ENCODE peak calls at places on chromosomes 2 and 18, in seven cellular contexts. O is astrocyte of the spinal cord, S is gastrocnemius medialis, X is transverse colon, F is AG10803, N is GM23338, Y is GM06990. D is an unnamed sample.

GRCh38 chr2:174781996-174782395 is 17.7 kb upstream of the CHRNA1 start:
- DNase-seq in N (no peak), F (no peak), X (no peak), O (no peak), S (no peak), Y (no peak), D (no peak)

GRCh38 chr2:204313256-204313655 is 232.0 kb upstream of the PARD3B start:
- DNase-seq in F (no peak), X (no peak), Y (no peak), N (peak), O (no peak), S (no peak), D (no peak)

GRCh38 chr2:170886391-170886790 is 42.7 kb upstream of the GORASP2 start:
- DNase-seq in X (no peak), Y (no peak), F (peak), O (peak), S (no peak), N (no peak), D (peak)

GRCh38 chr2:15034860-15035259 is 402.3 kb downstream of the LRATD1 start:
- DNase-seq in X (no peak), F (no peak), O (no peak), S (no peak), Y (no peak), N (no peak), D (no peak)

GRCh38 chr18:73879771-73880170 is 267.9 kb downstream of the FBXO15 start:
- DNase-seq in Y (no peak), N (no peak), X (no peak), S (no peak), O (peak), F (peak), D (peak)

GRCh38 chr2:45282646-45283045 is 273.4 kb upstream of the SIX2 start:
- DNase-seq in X (no peak), Y (no peak), F (no peak), S (no peak), O (no peak), N (no peak), D (no peak)

GRCh38 chr2:224221455-224221913 is 180.4 kb downstream of the FAM124B start:
- DNase-seq in N (peak), S (no peak), O (peak), Y (no peak), F (peak), X (no peak), D (peak)

GRCh38 chr2:232042911-232043564 is 81.5 kb downstream of the DIS3L2 start:
- DNase-seq in S (no peak), F (peak), O (peak), Y (no peak), N (no peak), X (no peak), D (no peak)

GRCh38 chr18:35610089-35610488 is 28.5 kb downstream of the GALNT1 start:
- DNase-seq in F (no peak), X (peak), Y (no peak), N (peak), S (no peak), O (no peak), D (no peak)

GRCh38 chr2:157182834-157183396 is 74.6 kb upstream of the GALNT5 start:
- DNase-seq in Y (no peak), N (no peak), S (no peak), F (peak), O (peak), X (no peak), D (peak)

GRCh38 chr18:48730010-48730409 is 191.2 kb downstream of the CTIF start:
- DNase-seq in S (no peak), Y (no peak), F (no peak), O (no peak), X (no peak), N (no peak), D (no peak)

GRCh38 chr2:54871457-54872103 is 148.1 kb downstream of the EML6 start:
- DNase-seq in O (peak), F (peak), Y (no peak), X (no peak), N (no peak), S (no peak), D (peak)

GRCh38 chr2:53765749-53766148 is 1.9 kb upstream of the CHAC2 start:
- DNase-seq in X (no peak), S (no peak), N (no peak), O (no peak), F (no peak), Y (no peak), D (no peak)

GRCh38 chr2:151111599-151112278 is 149.9 kb downstream of the RBM43 start:
- DNase-seq in Y (no peak), N (peak), X (no peak), O (peak), S (no peak), F (peak), D (peak)

GRCh38 chr2:24489942-24490673 is 946 bp upstream of the NCOA1 start:
- DNase-seq in N (peak), O (peak), Y (no peak), F (peak), X (peak), S (no peak), D (peak)

GRCh38 chr2:168326578-168326977 is 79.2 kb upstream of the STK39 start:
- DNase-seq in O (no peak), S (no peak), F (no peak), N (no peak), Y (no peak), X (no peak), D (no peak)

GRCh38 chr2:216659301-216659700 is 26.1 kb downstream of the IGFBP2 start:
- DNase-seq in Y (no peak), S (no peak), N (no peak), X (no peak), F (no peak), O (no peak), D (no peak)

GRCh38 chr2:181203412-181203811 is 223.0 kb downstream of the UBE2E3 start:
- DNase-seq in N (no peak), Y (no peak), X (no peak), S (no peak), O (peak), F (peak), D (peak)

GRCh38 chr2:102442967-102443828 is 20.2 kb downstream of the IL18RAP start:
- DNase-seq in N (peak), O (peak), S (no peak), Y (no peak), F (peak), X (peak), D (peak)

GRCh38 chr2:200812122-200813022 is 662 bp downstream of the BZW1 start:
- DNase-seq in N (peak), S (peak), O (peak), X (peak), F (peak), Y (peak), D (peak)

GRCh38 chr2:65530547-65531320 is 98.3 kb upstream of the SPRED2 start:
- DNase-seq in F (peak), S (no peak), X (no peak), Y (no peak), N (no peak), O (peak), D (no peak)

GRCh38 chr2:108980076-108980475 is 8.9 kb downstream of the EDAR start:
- DNase-seq in F (no peak), N (no peak), Y (no peak), X (no peak), S (no peak), O (no peak), D (no peak)

GRCh38 chr18:49813071-49813320 is 337 bp downstream of the ACAA2 start:
- DNase-seq in O (peak), N (peak), F (peak), Y (no peak), S (no peak), X (peak), D (peak)

GRCh38 chr2:239920616-239921365 is 104.4 kb downstream of the NDUFA10 start:
- DNase-seq in F (no peak), Y (no peak), X (no peak), O (no peak), N (no peak), S (no peak), D (no peak)

GRCh38 chr2:195575879-195576391 is 81.1 kb upstream of the SLC39A10 start:
- DNase-seq in X (peak), O (peak), Y (no peak), F (peak), S (no peak), N (peak), D (peak)

GRCh38 chr2:26182887-26183630 is 10.2 kb downstream of the GAREM2 start:
- DNase-seq in X (no peak), O (no peak), S (no peak), N (no peak), F (no peak), Y (no peak), D (no peak)

GRCh38 chr2:34736482-34736881 is 1137.4 kb upstream of the FAM98A start:
- DNase-seq in N (no peak), S (no peak), O (no peak), Y (no peak), X (no peak), F (no peak), D (no peak)

GRCh38 chr2:17303054-17303453 is 215.2 kb downstream of the RAD51AP2 start:
- DNase-seq in N (no peak), X (no peak), S (no peak), Y (no peak), O (peak), F (peak), D (peak)

GRCh38 chr2:231563378-231563961 is 29.2 kb upstream of the TEX44 start:
- DNase-seq in X (peak), Y (no peak), S (no peak), O (peak), F (peak), N (peak), D (peak)

GRCh38 chr2:160029270-160029628 is 33.2 kb downstream of the PLA2R1 start:
- DNase-seq in X (no peak), Y (no peak), S (no peak), N (no peak), O (no peak), F (no peak), D (no peak)

DNA sequence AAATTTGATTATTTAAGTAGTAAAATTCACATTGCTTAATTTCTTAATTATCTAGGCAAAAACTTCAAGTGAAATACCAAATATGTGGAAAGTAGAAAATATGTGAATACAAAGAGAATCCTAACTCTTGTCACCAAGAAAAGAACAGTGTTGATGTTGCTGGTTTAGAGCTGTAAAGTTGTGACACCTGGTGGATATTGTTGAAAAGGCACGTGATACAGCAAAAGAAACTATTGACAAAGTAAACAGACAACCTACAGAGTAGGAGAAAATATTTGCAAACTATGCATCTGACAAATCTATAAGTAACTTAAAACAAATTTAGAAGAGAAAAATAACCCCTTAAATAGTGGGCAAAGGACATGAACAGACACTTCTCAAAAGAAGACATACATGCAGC is 25.6 kb upstream of the ZC3H15 start:
- DNase-seq in N (peak), F (peak), S (no peak), Y (no peak), O (peak), X (no peak), D (peak)
- TF ChIP-seq CTCF in N (peak), F (peak), S (no peak), Y (peak), O (peak), X (peak), D (peak)

GRCh38 chr2:10008809-10009176 is 34.6 kb upstream of the KLF11 start:
- DNase-seq in O (no peak), F (no peak), Y (no peak), N (no peak), X (no peak), S (no peak), D (no peak)
- H3K4me3 ChIP-seq in O (no peak), F (no peak), Y (no peak), N (no peak), X (no peak), S (no peak), D (no peak)

DNA sequence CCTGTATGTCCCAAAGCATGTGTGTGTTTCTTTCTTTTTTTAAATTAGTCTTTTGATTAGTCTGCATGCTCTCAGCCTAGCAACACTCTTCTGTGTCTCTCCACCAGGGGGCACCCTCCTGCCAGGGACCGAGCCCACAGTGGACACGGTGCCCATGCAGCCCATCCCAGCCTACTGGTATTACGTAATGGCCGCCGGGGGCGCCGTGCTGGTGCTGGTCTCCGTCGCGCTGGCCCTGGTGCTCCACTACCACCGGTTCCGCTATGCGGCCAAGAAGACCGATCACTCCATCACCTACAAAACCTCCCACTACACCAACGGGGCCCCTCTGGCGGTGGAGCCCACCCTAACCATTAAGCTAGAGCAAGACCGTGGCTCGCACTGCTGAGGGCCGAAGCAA is 93.8 kb downstream of the NRP2 start:
- DNase-seq in S (no peak), Y (peak), F (peak), O (no peak), N (peak), X (peak), D (peak)
- TF ChIP-seq CTCF in S (peak), Y (peak), F (peak), O (peak), N (peak), X (peak), D (peak)

GRCh38 chr18:57640749-57641148 is 19.1 kb upstream of the NARS1 start:
- DNase-seq in N (no peak), O (no peak), F (no peak), X (no peak), Y (no peak), S (no peak), D (no peak)

GRCh38 chr18:57644540-57644939 is 22.9 kb upstream of the NARS1 start:
- DNase-seq in N (no peak), X (no peak), O (peak), S (no peak), F (no peak), Y (no peak), D (peak)

GRCh38 chr18:57640236-57640635 is 18.6 kb upstream of the NARS1 start:
- DNase-seq in O (no peak), F (no peak), S (no peak), N (no peak), X (no peak), Y (no peak), D (peak)
- H3K4me3 ChIP-seq in O (no peak), F (no peak), S (no peak), N (no peak), X (no peak), Y (no peak), D (no peak)

GRCh38 chr2:122193622-122194021 is 438.2 kb downstream of the TSN start:
- DNase-seq in F (peak), N (no peak), O (no peak), Y (no peak), X (no peak), S (no peak), D (peak)

GRCh38 chr2:122186761-122187222 is 431.3 kb downstream of the TSN start:
- DNase-seq in Y (no peak), S (no peak), X (no peak), F (no peak), N (no peak), O (no peak), D (no peak)

GRCh38 chr2:122194546-122194945 is 439.1 kb downstream of the TSN start:
- DNase-seq in X (no peak), O (no peak), F (no peak), S (no peak), Y (no peak), N (no peak), D (no peak)

DNA sequence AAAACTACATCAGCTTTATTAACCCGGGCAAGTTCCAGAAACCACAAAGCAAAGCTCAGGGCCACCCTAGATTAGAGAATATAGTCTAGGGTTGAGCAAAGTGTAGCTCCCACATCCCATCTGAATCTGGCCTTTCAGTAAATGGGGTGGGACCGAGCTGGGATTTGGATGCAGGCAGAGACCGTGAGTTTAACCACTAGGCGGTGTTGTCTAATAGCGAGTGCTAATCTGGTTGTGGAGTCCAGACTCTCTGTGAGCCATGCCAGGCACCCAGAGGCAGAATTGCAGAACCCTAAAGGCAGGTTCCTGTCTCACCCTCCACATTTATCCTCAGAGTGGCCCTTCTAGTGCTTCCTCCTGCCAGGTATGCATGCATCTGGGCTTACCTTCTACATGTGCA is 435.9 kb downstream of the TSN start:
- DNase-seq in Y (no peak), X (no peak), N (peak), O (no peak), S (no peak), F (peak), D (peak)
- TF ChIP-seq CTCF in Y (peak), X (peak), N (peak), O (peak), S (no peak), F (peak), D (peak)

GRCh38 chr2:40281021-40281940 is 170.6 kb downstream of the SLC8A1 start:
- DNase-seq in O (peak), X (no peak), N (no peak), Y (peak), S (no peak), F (peak), D (peak)

GRCh38 chr2:40283111-40283909 is 168.6 kb downstream of the SLC8A1 start:
- DNase-seq in F (no peak), O (no peak), X (no peak), Y (peak), S (no peak), N (no peak), D (peak)

GRCh38 chr2:40279479-40279878 is 172.4 kb downstream of the SLC8A1 start:
- DNase-seq in N (no peak), O (no peak), X (no peak), S (no peak), Y (no peak), F (no peak), D (no peak)

GRCh38 chr2:40284797-40285196 is 167.1 kb downstream of the SLC8A1 start:
- DNase-seq in N (no peak), F (peak), X (no peak), Y (no peak), S (no peak), O (no peak), D (peak)

DNA sequence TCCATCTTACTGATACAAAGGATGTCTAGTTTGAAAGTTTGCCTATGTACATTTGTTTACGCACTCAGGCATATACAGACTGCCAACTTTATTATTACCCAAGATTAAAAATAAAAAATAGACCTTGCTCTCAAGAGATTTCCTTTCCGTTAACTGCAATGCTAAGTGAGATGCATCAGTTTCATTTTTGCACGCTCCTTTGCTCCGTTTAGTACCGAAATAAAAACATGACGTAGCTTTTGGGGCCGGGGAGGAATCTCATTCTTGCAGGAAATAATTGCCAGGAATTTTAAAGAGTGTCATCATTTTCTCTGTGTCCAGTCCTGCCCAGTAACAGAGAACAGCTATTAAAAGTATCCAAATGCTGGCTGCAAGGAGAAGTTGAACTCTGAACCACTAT is 169.5 kb downstream of the SLC8A1 start:
- DNase-seq in N (no peak), X (no peak), S (no peak), O (no peak), Y (peak), F (peak), D (peak)
- H3K4me3 ChIP-seq in N (no peak), X (peak), S (peak), O (peak), Y (peak), F (no peak), D (peak)

D was measured in fibroblast of villous mesenchyme.